ENCODE peak calls at places on chromosome 3, in nine cellular contexts. Y is right lobe of liver; Q is heart left ventricle; S is bronchial epithelial cell; Z is activated CD8-positive, alpha-beta T cell treated with anti-CD3 and anti-CD28 coated beads for 36 hours; J is pancreas; U is AG10803; N is progenitor cell of endocrine pancreas; G is stomach. X is an unnamed sample.

GRCh38 chr3:123347691-123348264 is 101.1 kb downstream of the ADCY5 start:
- DNase-seq in Y (no peak), Q (no peak), S (no peak), Z (no peak), J (no peak), U (no peak), N (no peak), G (no peak), X (no peak)

GRCh38 chr3:69252631-69253030 is 130.2 kb upstream of the LMOD3 start:
- DNase-seq in Y (no peak), Q (no peak), S (peak), Z (no peak), J (no peak), U (no peak), N (no peak), G (no peak), X (no peak)

GRCh38 chr3:72401005-72401404 is 447.2 kb downstream of the SHQ1 start:
- DNase-seq in Y (no peak), Q (no peak), S (no peak), Z (no peak), J (no peak), U (peak), N (no peak), G (no peak), X (no peak)

GRCh38 chr3:124669470-124669869 is 60.8 kb upstream of the UMPS start:
- DNase-seq in Y (no peak), Q (no peak), S (peak), Z (no peak), J (no peak), U (peak), N (no peak), G (no peak), X (no peak)

GRCh38 chr3:10192953-10193691 is 28.4 kb downstream of the IRAK2 start:
- DNase-seq in Y (no peak), Q (no peak), S (peak), Z (peak), J (no peak), U (peak), N (no peak), G (peak), X (peak)

GRCh38 chr3:123711356-123711755 is 126.5 kb upstream of the HACD2 start:
- DNase-seq in Y (no peak), Q (no peak), S (no peak), Z (no peak), J (no peak), U (no peak), N (no peak), G (no peak), X (no peak)

GRCh38 chr3:191627064-191627463 is 166.1 kb downstream of the PYDC2 start:
- DNase-seq in Y (no peak), Q (no peak), S (no peak), Z (no peak), J (no peak), U (no peak), N (no peak), G (no peak), X (no peak)

GRCh38 chr3:134846943-134847342 is 51.9 kb downstream of the EPHB1 start:
- DNase-seq in Y (no peak), Q (no peak), S (peak), Z (no peak), J (no peak), U (peak), N (no peak), G (no peak), X (no peak)

GRCh38 chr3:111690242-111690641 is 95.1 kb upstream of the ZBED2 start:
- DNase-seq in Y (no peak), Q (no peak), S (peak), Z (peak), J (no peak), U (peak), N (no peak), G (no peak), X (no peak)

GRCh38 chr3:13770390-13771169 is 109.3 kb downstream of the WNT7A start:
- DNase-seq in Y (no peak), Q (no peak), S (peak), Z (no peak), J (peak), U (no peak), N (no peak), G (peak), X (peak)

GRCh38 chr3:14156201-14156600 is 22.2 kb downstream of the XPC start:
- DNase-seq in Y (no peak), Q (no peak), S (no peak), Z (no peak), J (no peak), U (no peak), N (no peak), G (no peak), X (no peak)

GRCh38 chr3:110708166-110708565 is 363.4 kb upstream of the NECTIN3 start:
- DNase-seq in Y (no peak), Q (no peak), S (no peak), Z (no peak), J (no peak), U (no peak), N (no peak), G (no peak), X (no peak)

GRCh38 chr3:8938021-8938420 is 25.3 kb downstream of the RAD18 start:
- DNase-seq in Y (no peak), Q (no peak), S (peak), Z (no peak), J (no peak), U (peak), N (no peak), G (no peak), X (no peak)

GRCh38 chr3:150763841-150764483 is 993 bp upstream of the SIAH2 start:
- DNase-seq in Y (peak), Q (peak), S (peak), Z (peak), J (peak), U (peak), N (peak), G (peak), X (peak)

GRCh38 chr3:40951636-40952035 is 247.7 kb upstream of the CTNNB1 start:
- DNase-seq in Y (no peak), Q (no peak), S (no peak), Z (no peak), J (no peak), U (peak), N (no peak), G (no peak), X (no peak)

GRCh38 chr3:56878046-56878445 is 76.3 kb upstream of the ARHGEF3 start:
- DNase-seq in Y (no peak), Q (peak), S (no peak), Z (peak), J (no peak), U (no peak), N (no peak), G (no peak), X (no peak)

GRCh38 chr3:138675393-138675792 is 66.8 kb downstream of the FAIM start:
- DNase-seq in Y (no peak), Q (no peak), S (peak), Z (no peak), J (no peak), U (peak), N (no peak), G (no peak), X (no peak)

GRCh38 chr3:27281671-27282150 is 87.5 kb downstream of the NEK10 start:
- DNase-seq in Y (no peak), Q (no peak), S (no peak), Z (no peak), J (no peak), U (no peak), N (no peak), G (no peak), X (no peak)

GRCh38 chr3:189937302-189938255 is 183.1 kb downstream of the P3H2 start:
- DNase-seq in Y (no peak), Q (no peak), S (peak), Z (no peak), J (no peak), U (peak), N (no peak), G (peak), X (no peak)

GRCh38 chr3:192467230-192468186 is 259.8 kb downstream of the FGF12 start:
- DNase-seq in Y (no peak), Q (peak), S (peak), Z (peak), J (peak), U (peak), N (peak), G (peak), X (peak)

GRCh38 chr3:46212101-46212500 is 4.0 kb upstream of the CCR1 start:
- DNase-seq in Y (no peak), Q (no peak), S (no peak), Z (no peak), J (no peak), U (no peak), N (no peak), G (no peak), X (no peak)

GRCh38 chr3:58419782-58420512 is 13.7 kb downstream of the PDHB start:
- DNase-seq in Y (no peak), Q (peak), S (peak), Z (no peak), J (no peak), U (peak), N (no peak), G (no peak), X (no peak)

GRCh38 chr3:58424613-58425012 is 9.0 kb downstream of the PDHB start:
- DNase-seq in Y (no peak), Q (no peak), S (no peak), Z (no peak), J (no peak), U (no peak), N (no peak), G (no peak), X (no peak)

GRCh38 chr3:58421004-58421403 is 12.6 kb downstream of the PDHB start:
- DNase-seq in Y (no peak), Q (no peak), S (no peak), Z (no peak), J (no peak), U (no peak), N (no peak), G (no peak), X (no peak)

GRCh38 chr3:58425782-58426181 is 7.8 kb downstream of the PDHB start:
- DNase-seq in Y (no peak), Q (no peak), S (no peak), Z (no peak), J (no peak), U (no peak), N (no peak), G (no peak), X (no peak)

DNA sequence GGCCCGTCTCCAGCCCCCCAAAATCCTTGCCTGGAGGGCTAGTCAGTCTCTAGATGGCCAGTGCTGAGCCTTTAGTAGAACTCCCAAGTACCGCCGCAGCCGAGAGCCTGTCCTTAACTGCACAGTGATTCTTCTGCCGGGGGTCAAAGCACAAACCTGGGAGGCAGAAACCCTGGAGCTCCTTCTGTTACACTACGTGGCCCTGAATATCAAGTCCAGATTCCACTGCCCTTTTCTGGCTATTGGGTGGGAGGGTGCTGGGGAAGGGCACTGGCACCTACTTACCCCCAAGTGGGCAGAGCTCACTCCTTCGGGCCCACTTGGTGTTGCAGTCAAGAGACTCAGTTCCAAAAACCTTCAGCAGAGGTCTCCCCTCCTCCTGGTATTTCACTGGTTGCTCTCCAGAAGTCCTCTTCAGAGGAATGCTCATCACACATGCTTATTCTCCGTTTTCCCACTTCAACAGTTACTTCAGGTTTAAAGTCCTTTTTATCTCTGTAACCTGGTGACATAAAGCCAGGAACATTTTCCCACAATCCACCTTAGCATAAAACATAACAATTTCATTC is 10.8 kb downstream of the PDHB start:
- DNase-seq in Y (no peak), Q (no peak), S (peak), Z (no peak), J (no peak), U (peak), N (no peak), G (no peak), X (no peak)
- TF ChIP-seq CTCF in Y (peak), Q (peak), S (peak), Z (no peak), J (no peak), U (peak), N (no peak), G (no peak), X (no peak)

DNA sequence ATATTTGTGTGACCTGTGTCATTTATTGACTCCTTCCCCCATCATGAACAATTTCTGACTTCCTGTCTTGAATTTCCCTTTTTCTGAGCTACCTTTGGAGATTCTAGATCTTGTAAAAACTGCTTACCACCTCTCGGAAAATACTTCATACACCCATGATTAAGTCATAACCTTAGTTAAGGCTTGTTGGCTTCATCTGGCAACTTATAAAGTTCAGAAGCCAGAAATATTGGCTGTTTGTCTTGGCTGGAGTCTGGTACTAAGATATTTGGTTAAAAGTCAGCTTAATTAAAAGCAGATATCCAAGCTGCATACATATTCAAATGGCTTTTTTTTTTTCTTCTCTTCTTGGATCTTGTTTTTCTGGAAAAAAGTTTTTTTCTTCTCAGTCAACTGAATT is 37.3 kb upstream of the B3GALNT1 start:
- DNase-seq in Y (no peak), Q (no peak), S (no peak), Z (no peak), J (no peak), U (peak), N (no peak), G (no peak), X (no peak)
- TF ChIP-seq CTCF in Y (no peak), Q (no peak), S (no peak), Z (no peak), J (no peak), U (no peak), N (no peak), G (no peak), X (no peak)

DNA sequence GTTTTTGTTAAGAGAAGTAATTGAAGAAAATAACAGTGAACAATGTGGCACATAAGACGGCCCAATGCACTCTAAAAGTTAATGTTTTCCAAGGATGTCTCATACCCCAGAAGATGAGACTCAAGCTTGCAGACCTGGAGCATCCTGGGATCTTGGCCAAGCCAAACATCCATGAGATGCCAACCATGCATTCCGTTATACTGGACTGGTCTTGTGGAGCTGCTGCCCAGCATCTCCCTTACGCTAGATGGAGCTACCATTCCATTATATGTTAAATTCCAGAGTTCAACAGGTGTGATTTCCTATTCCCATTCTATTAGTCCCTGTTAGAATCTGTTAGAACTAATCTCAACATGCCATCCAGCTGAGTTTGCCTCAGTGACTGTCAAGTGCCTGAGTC is 181.8 kb downstream of the PDCD6IP start:
- DNase-seq in Y (no peak), Q (no peak), S (peak), Z (no peak), J (no peak), U (peak), N (no peak), G (no peak), X (no peak)
- TF ChIP-seq CTCF in Y (peak), Q (peak), S (peak), Z (no peak), J (no peak), U (peak), N (peak), G (peak), X (no peak)

DNA sequence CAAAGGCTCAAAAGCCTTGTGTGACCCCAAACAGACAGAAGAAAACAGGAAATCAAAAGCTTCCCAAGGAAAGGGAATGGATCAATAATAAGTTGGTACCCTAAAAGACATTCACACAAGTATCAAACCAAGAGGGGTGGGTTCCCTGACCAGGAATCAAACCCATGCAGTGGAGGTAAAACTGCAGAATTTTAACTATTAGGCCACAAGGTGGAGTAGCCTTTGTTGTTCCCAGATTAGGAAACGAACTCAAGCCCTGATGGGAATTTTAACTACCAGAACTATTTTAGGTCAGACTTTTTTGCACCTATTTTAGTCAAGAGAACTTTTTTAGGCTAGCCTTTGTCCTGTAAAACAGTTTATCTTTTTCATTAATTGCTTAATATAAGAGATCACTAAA is 31.4 kb downstream of the SETMAR start:
- DNase-seq in Y (no peak), Q (no peak), S (no peak), Z (no peak), J (no peak), U (no peak), N (no peak), G (no peak), X (no peak)
- TF ChIP-seq CTCF in Y (peak), Q (no peak), S (no peak), Z (no peak), J (no peak), U (peak), N (peak), G (no peak), X (peak)

GRCh38 chr3:50478671-50479070 is 24.8 kb downstream of the CACNA2D2 start:
- DNase-seq in Y (no peak), Q (no peak), S (no peak), Z (no peak), J (no peak), U (no peak), N (no peak), G (no peak), X (no peak)

GRCh38 chr3:50474717-50475116 is 28.7 kb downstream of the CACNA2D2 start:
- DNase-seq in Y (no peak), Q (no peak), S (no peak), Z (no peak), J (no peak), U (peak), N (no peak), G (no peak), X (no peak)

GRCh38 chr3:50480471-50480870 is 23.0 kb downstream of the CACNA2D2 start:
- DNase-seq in Y (no peak), Q (no peak), S (no peak), Z (peak), J (no peak), U (no peak), N (no peak), G (no peak), X (no peak)

GRCh38 chr3:50479523-50479922 is 23.9 kb downstream of the CACNA2D2 start:
- DNase-seq in Y (no peak), Q (no peak), S (no peak), Z (no peak), J (no peak), U (no peak), N (no peak), G (no peak), X (no peak)

DNA sequence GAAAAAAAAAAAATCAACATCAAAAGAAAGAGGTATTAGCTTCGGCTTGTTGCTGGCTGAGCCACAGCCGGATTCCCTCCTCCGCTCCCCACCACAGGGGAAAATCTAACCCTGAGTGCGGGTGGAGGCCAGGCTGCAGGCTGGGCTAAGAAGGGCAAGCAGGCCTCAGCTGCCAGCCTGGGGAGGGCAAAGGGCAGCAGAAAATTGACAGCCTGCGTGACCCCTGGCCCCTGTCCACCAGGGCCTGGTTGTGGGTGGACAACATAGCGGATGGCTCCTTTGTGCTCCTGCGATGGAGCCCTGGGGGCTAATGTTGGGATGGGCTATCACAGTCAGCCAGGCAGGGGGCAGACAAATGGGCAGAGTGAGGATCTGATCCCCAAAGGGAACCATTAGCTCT is 25.4 kb downstream of the CACNA2D2 start:
- DNase-seq in Y (peak), Q (no peak), S (no peak), Z (no peak), J (no peak), U (no peak), N (no peak), G (no peak), X (no peak)
- TF ChIP-seq CTCF in Y (no peak), Q (no peak), S (no peak), Z (no peak), J (no peak), U (no peak), N (no peak), G (no peak), X (no peak)

DNA sequence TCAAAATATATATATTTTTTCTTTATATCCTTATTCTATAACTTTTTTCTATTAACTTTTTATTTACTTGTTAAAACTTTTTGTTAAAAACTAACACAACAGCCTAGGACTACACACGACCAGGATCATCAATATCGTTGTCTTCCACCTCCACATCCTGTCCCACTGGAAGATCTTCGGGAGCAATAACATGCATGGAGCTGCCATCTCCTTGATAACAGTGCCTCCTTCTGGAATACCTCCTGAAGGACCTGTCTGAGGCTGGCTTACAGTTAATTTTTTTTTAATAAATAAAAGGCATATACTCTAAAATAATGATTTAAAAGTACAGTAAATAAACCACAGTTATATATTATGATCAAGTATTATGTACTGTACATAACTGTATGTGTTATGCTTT is 58.9 kb downstream of the SFMBT1 start:
- DNase-seq in Y (no peak), Q (no peak), S (peak), Z (no peak), J (no peak), U (peak), N (no peak), G (no peak), X (peak)
- TF ChIP-seq CTCF in Y (no peak), Q (peak), S (peak), Z (peak), J (no peak), U (peak), N (no peak), G (no peak), X (no peak)

GRCh38 chr3:131526801-131527347 is 24.1 kb upstream of the MRPL3 start:
- DNase-seq in Y (peak), Q (peak), S (no peak), Z (peak), J (peak), U (peak), N (peak), G (peak), X (peak)
- TF ChIP-seq CTCF in Y (no peak), Q (peak), S (peak), Z (no peak), J (no peak), U (peak), N (peak), G (no peak), X (no peak)

X was measured in endothelial cell.